ENCODE peak calls at places on chromosomes 5 and 9, in six cellular contexts. P is K562, Q is HepG2, C is HCT116, L is GM12878, D is upper lobe of left lung. F is an unnamed sample.

GRCh38 chr5:89703799-89704198 is 705.8 kb downstream of the CETN3 start:
- ATAC-seq in P (no peak), Q (no peak), C (no peak), L (no peak), D (no peak), F (no peak)

GRCh38 chr5:95818181-95819147 is 4.1 kb downstream of the GLRX start:
- ATAC-seq in P (no peak), Q (no peak), C (no peak), L (peak), D (peak), F (no peak)

GRCh38 chr5:140345919-140346347 is 470 bp downstream of the HBEGF start:
- ATAC-seq in P (peak), Q (peak), C (peak), L (peak), D (peak), F (peak)

GRCh38 chr5:154857091-154857533 is 1.3 kb upstream of the CNOT8 start:
- ATAC-seq in P (no peak), Q (no peak), C (no peak), L (peak), D (peak), F (peak)

GRCh38 chr9:96680812-96681499 is 25.8 kb upstream of the PRXL2C start:
- ATAC-seq in P (peak), Q (no peak), C (no peak), L (no peak), D (no peak), F (no peak)

GRCh38 chr9:110830495-110830894 is 161.9 kb downstream of the MUSK start:
- ATAC-seq in P (no peak), Q (no peak), C (no peak), L (no peak), D (no peak), F (no peak)

GRCh38 chr5:132479812-132480441 is 10.6 kb downstream of the IRF1 start:
- ATAC-seq in P (peak), Q (no peak), C (no peak), L (peak), D (no peak), F (no peak)

GRCh38 chr5:10632110-10632903 is 68.4 kb downstream of the ANKRD33B start:
- ATAC-seq in P (no peak), Q (no peak), C (peak), L (peak), D (peak), F (no peak)

GRCh38 chr9:120571443-120572257 is 8.3 kb downstream of the CDK5RAP2 start:
- ATAC-seq in P (no peak), Q (peak), C (no peak), L (no peak), D (peak), F (peak)

GRCh38 chr5:95406426-95407093 is 15.4 kb downstream of the FAM81B start:
- ATAC-seq in P (no peak), Q (no peak), C (no peak), L (peak), D (no peak), F (no peak)

GRCh38 chr5:37520811-37521210 is 141.7 kb downstream of the WDR70 start:
- ATAC-seq in P (no peak), Q (peak), C (no peak), L (no peak), D (no peak), F (no peak)

GRCh38 chr9:124733964-124734740 is 37.0 kb downstream of the NR6A1 start:
- ATAC-seq in P (peak), Q (peak), C (peak), L (no peak), D (no peak), F (no peak)

GRCh38 chr5:147200001-147200400 is 34.8 kb upstream of the STK32A start:
- ATAC-seq in P (no peak), Q (no peak), C (no peak), L (no peak), D (no peak), F (no peak)

GRCh38 chr9:106869458-106869857 is 6.5 kb downstream of the ZNF462 start:
- ATAC-seq in P (no peak), Q (no peak), C (no peak), L (no peak), D (no peak), F (peak)

GRCh38 chr9:133499130-133499891 is 20.4 kb upstream of the SLC2A6 start:
- ATAC-seq in P (no peak), Q (peak), C (no peak), L (no peak), D (peak), F (peak)

GRCh38 chr5:143442398-143442797 is 38.9 kb upstream of the NR3C1 start:
- ATAC-seq in P (no peak), Q (no peak), C (no peak), L (no peak), D (no peak), F (no peak)

GRCh38 chr5:168118042-168118668 is 173.3 kb upstream of the WWC1 start:
- ATAC-seq in P (no peak), Q (peak), C (no peak), L (no peak), D (no peak), F (no peak)

GRCh38 chr5:33275391-33275790 is 165.4 kb upstream of the TARS1 start:
- ATAC-seq in P (no peak), Q (no peak), C (no peak), L (no peak), D (no peak), F (no peak)

GRCh38 chr5:175572922-175573321 is 84.9 kb upstream of the HRH2 start:
- ATAC-seq in P (no peak), Q (no peak), C (no peak), L (no peak), D (no peak), F (no peak)

GRCh38 chr5:113271753-113272454 is 162.9 kb downstream of the TSSK1B start:
- ATAC-seq in P (no peak), Q (no peak), C (no peak), L (no peak), D (no peak), F (no peak)

GRCh38 chr5:153896701-153897100 is 142.0 kb downstream of the FAM114A2 start:
- ATAC-seq in P (no peak), Q (no peak), C (no peak), L (peak), D (peak), F (no peak)

GRCh38 chr5:159928122-159928960 is 12.1 kb downstream of the ADRA1B start:
- ATAC-seq in P (no peak), Q (no peak), C (peak), L (no peak), D (peak), F (peak)

GRCh38 chr9:110284211-110284849 is 28.0 kb upstream of the TXN start:
- ATAC-seq in P (no peak), Q (no peak), C (no peak), L (no peak), D (no peak), F (no peak)

GRCh38 chr9:130262061-130262745 is 3.4 kb upstream of the HMCN2 start:
- ATAC-seq in P (no peak), Q (no peak), C (no peak), L (no peak), D (no peak), F (no peak)

GRCh38 chr9:108167136-108167900 is 677.7 kb upstream of the KLF4 start:
- ATAC-seq in P (no peak), Q (no peak), C (no peak), L (no peak), D (no peak), F (no peak)
- TF ChIP-seq POLR2A in P (no peak), Q (no peak), C (no peak), L (no peak), D (no peak), F (no peak)

GRCh38 chr5:42991477-42992034 is 48.6 kb downstream of the ANXA2R start:
- ATAC-seq in P (no peak), Q (no peak), C (no peak), L (peak), D (no peak), F (no peak)

GRCh38 chr5:42995152-42995751 is 44.9 kb downstream of the ANXA2R start:
- ATAC-seq in P (no peak), Q (no peak), C (no peak), L (no peak), D (no peak), F (no peak)

GRCh38 chr5:42992035-42992570 is 48.0 kb downstream of the ANXA2R start:
- ATAC-seq in P (peak), Q (peak), C (peak), L (peak), D (peak), F (peak)

GRCh38 chr5:42994285-42995151 is 45.6 kb downstream of the ANXA2R start:
- ATAC-seq in P (peak), Q (peak), C (peak), L (peak), D (peak), F (peak)

GRCh38 chr5:42993516-42994284 is 46.4 kb downstream of the ANXA2R start:
- ATAC-seq in P (peak), Q (no peak), C (no peak), L (peak), D (peak), F (no peak)
- TF ChIP-seq POLR2AphosphoS5 in P (peak), Q (no peak), C (no peak), L (peak), D (peak), F (no peak)

GRCh38 chr5:149466457-149466972 is 84.7 kb downstream of the CSNK1A1 start:
- ATAC-seq in P (peak), Q (no peak), C (peak), L (no peak), D (peak), F (no peak)
- TF ChIP-seq POLR2A in P (no peak), Q (no peak), C (no peak), L (no peak), D (no peak), F (no peak)

GRCh38 chr9:22120595-22120994 is 111.5 kb upstream of the CDKN2B start:
- ATAC-seq in P (no peak), Q (no peak), C (no peak), L (no peak), D (no peak), F (no peak)
- TF ChIP-seq POLR2AphosphoS5 in P (no peak), Q (no peak), C (no peak), L (no peak), D (no peak), F (no peak)

GRCh38 chr5:134115806-134116175 is 1.3 kb downstream of the TCF7 start:
- ATAC-seq in P (no peak), Q (peak), C (no peak), L (no peak), D (no peak), F (no peak)

GRCh38 chr5:134114886-134115805 is 665 bp downstream of the TCF7 start:
- ATAC-seq in P (peak), Q (peak), C (peak), L (peak), D (no peak), F (no peak)

GRCh38 chr5:134112726-134113571 is 1.5 kb upstream of the TCF7 start:
- ATAC-seq in P (no peak), Q (peak), C (no peak), L (no peak), D (no peak), F (no peak)

GRCh38 chr5:134113572-134113907 is 941 bp upstream of the TCF7 start:
- ATAC-seq in P (no peak), Q (no peak), C (no peak), L (no peak), D (peak), F (no peak)

DNA sequence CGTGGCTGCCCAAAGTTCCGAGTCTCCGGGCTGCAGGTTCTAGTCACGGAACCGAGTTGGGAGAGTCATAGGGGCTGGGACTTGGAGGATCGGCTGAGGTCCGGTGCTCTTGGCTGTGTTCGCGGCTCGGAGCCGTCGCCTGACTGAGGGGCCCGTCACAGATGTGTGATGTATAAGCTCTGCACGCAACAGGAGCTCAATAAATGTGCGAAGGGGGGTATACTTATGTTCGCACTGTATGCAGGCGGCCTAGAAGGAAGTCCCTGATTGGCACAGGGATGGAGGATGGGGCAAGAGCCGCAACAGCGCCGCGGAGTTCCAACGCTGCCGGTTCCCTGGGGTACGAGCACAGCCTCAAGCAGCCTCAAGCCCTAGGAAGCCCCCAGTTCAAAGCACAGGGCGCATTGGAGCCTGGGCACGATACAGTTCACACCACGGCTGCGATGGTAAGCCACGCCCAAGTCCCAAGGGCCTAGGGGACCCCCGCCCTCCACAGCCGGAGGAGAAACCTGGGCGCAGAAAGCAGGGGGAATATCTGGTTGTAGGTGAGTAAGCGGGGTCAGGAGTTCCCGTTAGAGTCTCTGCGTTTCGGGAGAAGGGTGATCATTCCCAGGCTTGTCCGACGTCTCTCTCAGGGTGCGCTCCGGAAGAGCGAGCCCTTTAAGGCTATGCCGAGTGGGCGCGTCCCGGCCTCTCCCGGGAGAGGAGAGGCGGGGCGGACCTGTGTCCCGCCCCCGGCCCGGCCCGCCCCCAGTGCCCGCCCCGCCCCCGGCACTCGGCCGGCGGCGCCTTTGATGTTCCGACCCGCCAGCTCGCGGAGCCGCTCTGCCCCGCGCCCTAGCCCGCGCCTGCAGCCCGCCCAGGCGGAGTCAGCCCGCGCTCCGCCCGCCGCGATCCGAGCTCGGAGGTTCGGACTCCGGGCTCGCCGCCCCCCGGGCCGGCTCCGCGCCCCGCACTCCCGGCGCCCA is at the start of gene TCF7:
- ATAC-seq in P (peak), Q (peak), C (peak), L (peak), D (peak), F (peak)
- TF ChIP-seq POLR2A in P (peak), Q (peak), C (no peak), L (peak), D (no peak), F (no peak)

GRCh38 chr9:134928796-134929559 is 11.3 kb upstream of the FCN1 start:
- ATAC-seq in P (no peak), Q (no peak), C (no peak), L (no peak), D (peak), F (peak)
- TF ChIP-seq POLR2AphosphoS5 in P (no peak), Q (no peak), C (no peak), L (no peak), D (no peak), F (no peak)